ENCODE peak calls at places on chromosome 15, in four cellular contexts. One of them, this sample, is unnamed.

GRCh38 chr15:29316422-29316821 is 46.8 kb upstream of the NSMCE3 start:
- DNase-seq in activated T-cell treated with anti-CD3 and anti-CD28 coated beads for 1 hour: no peak
- DNase-seq in cardiac fibroblast: no peak
- DNase-seq in hippocampal formation: no peak
- DNase-seq in this sample: no peak

GRCh38 chr15:91795281-91795680 is 58.2 kb upstream of the SLCO3A1 start:
- DNase-seq in activated T-cell treated with anti-CD3 and anti-CD28 coated beads for 1 hour: no peak
- DNase-seq in cardiac fibroblast: no peak
- DNase-seq in hippocampal formation: no peak
- DNase-seq in this sample: no peak

GRCh38 chr15:52749250-52749649 is 40.9 kb downstream of the ONECUT1 start:
- DNase-seq in activated T-cell treated with anti-CD3 and anti-CD28 coated beads for 1 hour: no peak
- DNase-seq in cardiac fibroblast: no peak
- DNase-seq in hippocampal formation: no peak
- DNase-seq in this sample: no peak

GRCh38 chr15:99228120-99228770 is 21.1 kb downstream of the TTC23 start:
- DNase-seq in activated T-cell treated with anti-CD3 and anti-CD28 coated beads for 1 hour: no peak
- DNase-seq in cardiac fibroblast: no peak
- DNase-seq in hippocampal formation: no peak
- DNase-seq in this sample: no peak

GRCh38 chr15:48862705-48863104 is 15.2 kb upstream of the EID1 start:
- DNase-seq in activated T-cell treated with anti-CD3 and anti-CD28 coated beads for 1 hour: no peak
- DNase-seq in cardiac fibroblast: no peak
- DNase-seq in hippocampal formation: no peak
- DNase-seq in this sample: no peak

GRCh38 chr15:71250936-71251468 is 135.7 kb downstream of the THSD4 start:
- DNase-seq in activated T-cell treated with anti-CD3 and anti-CD28 coated beads for 1 hour: no peak
- DNase-seq in cardiac fibroblast: peak
- DNase-seq in hippocampal formation: no peak
- DNase-seq in this sample: no peak

GRCh38 chr15:51200791-51201190 is 106.1 kb upstream of the TNFAIP8L3 start:
- DNase-seq in activated T-cell treated with anti-CD3 and anti-CD28 coated beads for 1 hour: no peak
- DNase-seq in cardiac fibroblast: no peak
- DNase-seq in hippocampal formation: no peak
- DNase-seq in this sample: no peak

GRCh38 chr15:90552162-90552928 is 22.6 kb downstream of the CRTC3 start:
- DNase-seq in activated T-cell treated with anti-CD3 and anti-CD28 coated beads for 1 hour: no peak
- DNase-seq in cardiac fibroblast: peak
- DNase-seq in hippocampal formation: no peak
- DNase-seq in this sample: no peak

GRCh38 chr15:27903405-27903804 is 195.7 kb downstream of the OCA2 start:
- DNase-seq in activated T-cell treated with anti-CD3 and anti-CD28 coated beads for 1 hour: no peak
- DNase-seq in cardiac fibroblast: no peak
- DNase-seq in hippocampal formation: no peak
- DNase-seq in this sample: no peak

GRCh38 chr15:101267320-101268104 is 9.8 kb downstream of the SELENOS start:
- DNase-seq in activated T-cell treated with anti-CD3 and anti-CD28 coated beads for 1 hour: no peak
- DNase-seq in cardiac fibroblast: peak
- DNase-seq in hippocampal formation: peak
- DNase-seq in this sample: no peak

GRCh38 chr15:84611631-84612030 is 10.8 kb downstream of the ZSCAN2 start:
- DNase-seq in activated T-cell treated with anti-CD3 and anti-CD28 coated beads for 1 hour: no peak
- DNase-seq in cardiac fibroblast: no peak
- DNase-seq in hippocampal formation: no peak
- DNase-seq in this sample: peak

GRCh38 chr15:48190932-48191573 is 412 bp upstream of the CTXN2 start:
- DNase-seq in activated T-cell treated with anti-CD3 and anti-CD28 coated beads for 1 hour: peak
- DNase-seq in cardiac fibroblast: peak
- DNase-seq in hippocampal formation: peak
- DNase-seq in this sample: peak

This sample was measured in NCI-H226.